ENCODE peak calls at places on chromosome 22, in nine cellular contexts. P, I, A, H, V, F, G, X and Z are unnamed samples.

GRCh38 chr22:17913705-17914282 is 110.6 kb downstream of the MICAL3 start:
- DNase-seq in P (no peak), I (no peak), A (no peak), H (no peak), V (no peak), F (no peak), G (no peak), X (no peak), Z (no peak)

GRCh38 chr22:29722151-29722550 is 2.3 kb downstream of the CABP7 start:
- DNase-seq in P (no peak), I (no peak), A (no peak), H (no peak), V (no peak), F (no peak), G (no peak), X (peak), Z (no peak)

GRCh38 chr22:30825711-30826505 is 131.2 kb downstream of the OSBP2 start:
- DNase-seq in P (no peak), I (no peak), A (no peak), H (no peak), V (no peak), F (no peak), G (no peak), X (no peak), Z (no peak)

GRCh38 chr22:37175414-37176144 is 12.5 kb downstream of the C1QTNF6 start:
- DNase-seq in P (peak), I (no peak), A (no peak), H (no peak), V (no peak), F (no peak), G (no peak), X (no peak), Z (no peak)

GRCh38 chr22:47260551-47260950 is 498.1 kb downstream of the TBC1D22A start:
- DNase-seq in P (no peak), I (no peak), A (no peak), H (no peak), V (no peak), F (no peak), G (no peak), X (no peak), Z (no peak)

GRCh38 chr22:26998134-26998533 is 340.7 kb downstream of the MIAT start:
- DNase-seq in P (no peak), I (no peak), A (no peak), H (no peak), V (no peak), F (no peak), G (peak), X (no peak), Z (no peak)

GRCh38 chr22:35307892-35308291 is 8.2 kb downstream of the TOM1 start:
- DNase-seq in P (no peak), I (no peak), A (no peak), H (no peak), V (no peak), F (no peak), G (no peak), X (no peak), Z (no peak)

GRCh38 chr22:39287076-39287743 is 32.2 kb downstream of the RPL3 start:
- DNase-seq in P (no peak), I (no peak), A (peak), H (peak), V (no peak), F (no peak), G (peak), X (no peak), Z (no peak)

GRCh38 chr22:40436460-40437431 is 66.4 kb downstream of the SGSM3 start:
- DNase-seq in P (peak), I (no peak), A (no peak), H (peak), V (no peak), F (no peak), G (peak), X (peak), Z (no peak)

GRCh38 chr22:26977741-26978140 is 320.4 kb downstream of the MIAT start:
- DNase-seq in P (peak), I (no peak), A (no peak), H (no peak), V (no peak), F (no peak), G (no peak), X (no peak), Z (no peak)

GRCh38 chr22:31244044-31244942 is 32.2 kb downstream of the LIMK2 start:
- DNase-seq in P (peak), I (no peak), A (no peak), H (no peak), V (no peak), F (no peak), G (peak), X (peak), Z (no peak)

GRCh38 chr22:31680764-31681624 is 19.0 kb upstream of the PISD start:
- DNase-seq in P (no peak), I (no peak), A (no peak), H (no peak), V (no peak), F (no peak), G (peak), X (no peak), Z (no peak)

GRCh38 chr22:49935561-49935960 is 17.1 kb downstream of the CRELD2 start:
- DNase-seq in P (no peak), I (no peak), A (no peak), H (no peak), V (no peak), F (no peak), G (no peak), X (no peak), Z (peak)

GRCh38 chr22:29690481-29690880 is 29.3 kb upstream of the CABP7 start:
- DNase-seq in P (no peak), I (no peak), A (no peak), H (no peak), V (no peak), F (no peak), G (no peak), X (no peak), Z (no peak)

GRCh38 chr22:26364066-26365015 is 64.7 kb upstream of the ASPHD2 start:
- DNase-seq in P (peak), I (no peak), A (peak), H (peak), V (peak), F (peak), G (peak), X (peak), Z (peak)

GRCh38 chr22:45503816-45504702 is 1.4 kb downstream of the FBLN1 start:
- DNase-seq in P (peak), I (no peak), A (no peak), H (no peak), V (no peak), F (no peak), G (peak), X (no peak), Z (no peak)